ENCODE peak calls at places on chromosomes 11 and 22, in seven cellular contexts. Q is psoas muscle, O is endothelial cell of umbilical vein, X is adipocyte, F is A549, Y is heart right ventricle, D is prostate gland. Z is an unnamed sample. For H3K4me1, the result is how much of the 10 kb centered on the place peaks cover.

GRCh38 chr11:88555829-88556202 is 218.3 kb upstream of the CTSC start:
- DNase-seq in Q (no peak), O (no peak), X (peak), F (no peak), Y (no peak), D (no peak), Z (no peak)

GRCh38 chr11:86068138-86068861 is 584 bp downstream of the PICALM start:
- DNase-seq in Q (no peak), O (peak), X (peak), F (peak), Y (peak), D (peak), Z (peak)

GRCh38 chr22:21920341-21921183 is 32.1 kb downstream of the PPM1F start:
- DNase-seq in Q (peak), O (no peak), X (no peak), F (no peak), Y (no peak), D (no peak), Z (no peak)

GRCh38 chr11:62487698-62488551 is 58.7 kb downstream of the AHNAK start:
- DNase-seq in Q (no peak), O (peak), X (no peak), F (no peak), Y (no peak), D (peak), Z (peak)

GRCh38 chr11:78211565-78211964 is 22.8 kb downstream of the USP35 start:
- DNase-seq in Q (no peak), O (no peak), X (no peak), F (no peak), Y (no peak), D (no peak), Z (no peak)

GRCh38 chr22:35921777-35922176 is 106.8 kb downstream of the RBFOX2 start:
- DNase-seq in Q (peak), O (peak), X (peak), F (peak), Y (no peak), D (peak), Z (no peak)

GRCh38 chr11:68271781-68272608 is at the start of gene C11orf24:
- DNase-seq in Q (peak), O (peak), X (peak), F (peak), Y (peak), D (peak), Z (peak)

GRCh38 chr11:47861762-47862161 is 13.6 kb upstream of the NUP160 start:
- DNase-seq in Q (no peak), O (no peak), X (peak), F (no peak), Y (no peak), D (no peak), Z (no peak)

GRCh38 chr22:48320048-48320655 is 1507.5 kb downstream of the BRD1 start:
- DNase-seq in Q (peak), O (no peak), X (no peak), F (no peak), Y (no peak), D (no peak), Z (no peak)

GRCh38 chr22:29095459-29095858 is 22.6 kb downstream of the KREMEN1 start:
- DNase-seq in Q (no peak), O (no peak), X (no peak), F (no peak), Y (no peak), D (no peak), Z (no peak)

GRCh38 chr11:44006882-44007495 is 40.8 kb upstream of the ACCSL start:
- DNase-seq in Q (no peak), O (no peak), X (no peak), F (no peak), Y (no peak), D (no peak), Z (peak)

GRCh38 chr11:19738124-19738523 is 25.5 kb downstream of the NAV2 start:
- DNase-seq in Q (no peak), O (no peak), X (no peak), F (no peak), Y (no peak), D (no peak), Z (no peak)

GRCh38 chr11:126748097-126748756 is 252.3 kb downstream of the KIRREL3 start:
- DNase-seq in Q (no peak), O (no peak), X (no peak), F (no peak), Y (no peak), D (no peak), Z (no peak)

GRCh38 chr22:27207907-27208306 is 550.5 kb downstream of the MIAT start:
- DNase-seq in Q (no peak), O (no peak), X (peak), F (peak), Y (no peak), D (no peak), Z (peak)

GRCh38 chr22:49535527-49536125 is 292.0 kb downstream of the BRD1 start:
- DNase-seq in Q (no peak), O (no peak), X (no peak), F (no peak), Y (no peak), D (no peak), Z (peak)

GRCh38 chr11:69385466-69385820 is 91.5 kb downstream of the MYEOV start:
- DNase-seq in Q (no peak), O (no peak), X (no peak), F (no peak), Y (no peak), D (no peak), Z (no peak)

GRCh38 chr11:6219359-6219758 is 14.0 kb downstream of the C11orf42 start:
- DNase-seq in Q (no peak), O (peak), X (peak), F (no peak), Y (no peak), D (no peak), Z (no peak)

GRCh38 chr11:16603890-16604783 is 134.3 kb upstream of the C11orf58 start:
- DNase-seq in Q (peak), O (no peak), X (peak), F (no peak), Y (peak), D (peak), Z (peak)

GRCh38 chr11:134543144-134544044 is 131.4 kb upstream of the B3GAT1 start:
- DNase-seq in Q (no peak), O (no peak), X (no peak), F (no peak), Y (no peak), D (no peak), Z (no peak)

GRCh38 chr11:9230291-9230690 is 34.9 kb downstream of the DENND5A start:
- DNase-seq in Q (no peak), O (no peak), X (no peak), F (no peak), Y (no peak), D (no peak), Z (no peak)

GRCh38 chr11:1930448-1930802 is 10.9 kb downstream of the TNNT3 start:
- DNase-seq in Q (peak), O (no peak), X (no peak), F (no peak), Y (no peak), D (no peak), Z (no peak)

GRCh38 chr11:61587541-61587941 is 6.7 kb upstream of the SYT7 start:
- DNase-seq in Q (peak), O (no peak), X (peak), F (peak), Y (peak), D (peak), Z (peak)

GRCh38 chr11:77151804-77152513 is 23.9 kb downstream of the MYO7A start:
- DNase-seq in Q (peak), O (no peak), X (peak), F (no peak), Y (no peak), D (no peak), Z (no peak)

GRCh38 chr22:42745118-42745517 is 24.4 kb upstream of the A4GALT start:
- DNase-seq in Q (no peak), O (peak), X (no peak), F (no peak), Y (no peak), D (no peak), Z (no peak)

GRCh38 chr11:70526116-70527045 is 128.1 kb downstream of the CTTN start:
- DNase-seq in Q (peak), O (no peak), X (no peak), F (no peak), Y (no peak), D (no peak), Z (peak)

GRCh38 chr22:45129703-45130524 is 33.8 kb upstream of the NUP50 start:
- DNase-seq in Q (no peak), O (no peak), X (no peak), F (no peak), Y (no peak), D (no peak), Z (no peak)

GRCh38 chr11:46559815-46560214 is 34.0 kb downstream of the AMBRA1 start:
- DNase-seq in Q (no peak), O (no peak), X (no peak), F (no peak), Y (no peak), D (no peak), Z (no peak)
- H3K4me3 ChIP-seq in Q (peak), O (no peak), X (peak), F (peak), Y (peak), D (no peak), Z (peak)

DNA sequence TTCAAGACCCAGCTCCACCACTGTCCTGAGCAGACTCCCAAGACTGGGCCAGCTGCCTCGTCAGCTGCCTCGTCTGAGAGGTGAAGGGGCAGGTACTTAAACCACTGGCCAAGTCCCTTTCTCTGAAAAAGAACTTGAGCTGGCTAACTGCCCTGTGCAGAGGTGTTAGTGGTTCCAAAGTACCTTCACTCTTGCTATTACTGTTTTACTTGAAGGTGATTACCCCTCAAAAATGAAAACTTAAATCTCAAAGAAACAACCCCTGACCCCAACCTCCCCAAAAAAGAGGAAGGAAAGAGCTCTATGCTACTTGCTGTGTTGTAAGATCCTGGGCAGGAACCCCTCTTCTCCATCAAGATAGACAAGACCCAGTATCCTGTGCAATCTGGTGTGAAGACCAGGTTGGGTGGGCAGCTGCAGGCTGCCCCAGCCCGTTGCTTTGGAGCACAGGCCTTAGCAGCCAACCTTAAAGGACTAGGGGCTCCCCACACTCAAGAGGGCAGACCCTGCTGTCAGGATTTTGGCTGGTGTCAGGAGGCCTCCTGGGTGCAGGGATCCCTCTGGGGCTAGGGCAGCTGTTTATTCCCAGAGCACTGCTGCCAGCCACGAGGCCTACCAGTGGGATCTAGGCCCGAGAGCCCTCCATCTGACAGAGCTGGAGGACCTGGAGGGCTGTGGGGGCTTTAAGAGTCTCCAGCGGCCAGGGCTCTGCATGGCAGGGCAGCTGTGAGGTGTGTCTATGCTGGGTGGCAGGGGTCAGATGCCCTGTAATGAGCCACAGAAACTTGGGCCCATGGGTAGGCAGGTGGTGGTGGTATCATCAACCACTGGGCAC is 13.0 kb downstream of the GUCD1 start:
- DNase-seq in Q (no peak), O (no peak), X (no peak), F (no peak), Y (no peak), D (no peak), Z (no peak)
- H3K4me1 ChIP-seq in Q (under half), O (under half), X (under half), F (under half), Y (under half), D (under half), Z (under half)

GRCh38 chr22:20748820-20749428 is 25.0 kb upstream of the SERPIND1 start:
- DNase-seq in Q (no peak), O (peak), X (no peak), F (no peak), Y (no peak), D (peak), Z (no peak)
- H3K4me3 ChIP-seq in Q (no peak), O (no peak), X (no peak), F (no peak), Y (no peak), D (no peak), Z (no peak)

GRCh38 chr22:40388231-40388630 is 17.8 kb downstream of the SGSM3 start:
- DNase-seq in Q (no peak), O (no peak), X (no peak), F (no peak), Y (no peak), D (no peak), Z (no peak)
- H3K4me1 ChIP-seq in Q (under half), O (under half), X (under half), F (under half), Y (under half), D (under half), Z (under half)

DNA sequence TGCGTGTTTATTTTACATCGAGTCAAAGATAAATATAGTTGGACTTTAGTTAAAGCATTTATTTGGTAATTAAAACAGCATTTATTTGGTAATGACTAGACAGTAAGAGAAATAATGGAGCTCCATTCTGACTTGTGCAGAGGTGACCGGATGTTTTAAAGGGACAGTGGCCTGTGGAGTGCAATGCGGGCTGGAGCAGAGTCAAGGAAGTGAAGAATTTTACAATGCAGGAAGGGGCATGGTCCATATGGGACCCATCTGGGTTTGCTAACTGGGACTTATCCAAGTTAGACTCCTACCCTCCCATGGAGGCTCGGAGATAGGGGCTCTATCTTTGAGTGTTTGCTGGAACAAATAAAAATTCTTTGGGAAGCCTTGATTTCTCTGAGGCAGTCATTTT is 59.9 kb upstream of the MYO18B start:
- DNase-seq in Q (no peak), O (no peak), X (no peak), F (no peak), Y (no peak), D (no peak), Z (no peak)
- H3K4me3 ChIP-seq in Q (peak), O (no peak), X (no peak), F (no peak), Y (no peak), D (no peak), Z (no peak)

GRCh38 chr11:57405271-57405890 is 14.9 kb upstream of the PRG2 start:
- DNase-seq in Q (no peak), O (no peak), X (no peak), F (no peak), Y (no peak), D (no peak), Z (no peak)
- H3K4me1 ChIP-seq in Q (under half), O (under half), X (under half), F (under half), Y (under half), D (under half), Z (under half)

GRCh38 chr22:31093956-31094622 is 13.0 kb downstream of the SMTN start:
- DNase-seq in Q (peak), O (no peak), X (no peak), F (no peak), Y (peak), D (no peak), Z (peak)
- H3K4me3 ChIP-seq in Q (peak), O (no peak), X (no peak), F (no peak), Y (peak), D (peak), Z (peak)

DNA sequence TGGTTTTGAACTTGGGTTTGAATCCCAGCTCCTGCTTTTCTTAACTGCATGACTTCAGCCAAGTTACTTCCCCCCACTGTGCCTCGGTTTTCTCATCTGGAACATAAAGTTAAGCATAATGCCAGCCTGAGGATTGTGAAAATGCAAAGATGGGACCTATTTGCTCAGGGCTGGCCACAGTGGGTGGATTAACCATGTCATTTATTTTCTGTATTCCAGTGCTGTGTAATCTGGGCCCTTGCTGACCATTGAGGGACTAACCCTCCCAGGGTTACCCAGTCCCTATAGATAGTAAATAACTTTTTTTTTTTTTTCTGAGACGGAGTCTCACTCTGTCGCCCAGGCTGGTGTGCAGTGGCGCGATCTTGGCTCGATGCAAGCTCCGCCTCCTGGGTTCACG is 1.5 kb upstream of the VPREB3 start:
- DNase-seq in Q (no peak), O (no peak), X (no peak), F (no peak), Y (no peak), D (no peak), Z (no peak)
- H3K4me1 ChIP-seq in Q (under half), O (under half), X (under half), F (under half), Y (under half), D (under half), Z (under half)

GRCh38 chr11:128716231-128716630 is 22.4 kb downstream of the FLI1 start:
- DNase-seq in Q (no peak), O (no peak), X (no peak), F (no peak), Y (no peak), D (no peak), Z (peak)
- H3K4me3 ChIP-seq in Q (no peak), O (no peak), X (no peak), F (no peak), Y (peak), D (no peak), Z (no peak)